ENCODE peak calls at places on chromosomes 12 and 14, in five cellular contexts. G, V, Z, T and B are unnamed samples. For H3K36me3, the result is how much of the 10 kb centered on the place peaks cover.

GRCh38 chr14:56126514-56126913 is 8.3 kb downstream of the PELI2 start:
- DNase-seq in V (no peak), T (no peak), G (no peak), Z (no peak), B (no peak)

GRCh38 chr14:55599250-55599879 is 19.4 kb downstream of the KTN1 start:
- DNase-seq in T (no peak), Z (no peak), V (peak), G (peak), B (no peak)

GRCh38 chr12:50776749-50777728 is 13.1 kb downstream of the ATF1 start:
- DNase-seq in Z (no peak), G (no peak), T (no peak), V (no peak), B (no peak)

GRCh38 chr12:86283607-86284006 is 27.4 kb upstream of the MGAT4C start:
- DNase-seq in T (no peak), G (no peak), V (no peak), Z (no peak), B (no peak)

GRCh38 chr14:52052289-52052943 is 16.4 kb downstream of the NID2 start:
- DNase-seq in G (no peak), Z (no peak), V (no peak), T (peak), B (no peak)

GRCh38 chr14:32531942-32532341 is 202.8 kb downstream of the AKAP6 start:
- DNase-seq in V (no peak), Z (no peak), G (no peak), T (no peak), B (no peak)

GRCh38 chr14:85223667-85224066 is 306.3 kb upstream of the FLRT2 start:
- DNase-seq in V (no peak), T (no peak), G (no peak), Z (no peak), B (no peak)

GRCh38 chr14:77376380-77376770 is 519 bp downstream of the TMED8 start:
- DNase-seq in G (peak), Z (peak), V (no peak), T (peak), B (no peak)

GRCh38 chr12:107079172-107080011 is 14.0 kb downstream of the CRY1 start:
- DNase-seq in V (no peak), T (peak), G (no peak), Z (peak), B (no peak)

GRCh38 chr14:23359167-23359626 is 5.8 kb downstream of the EFS start:
- DNase-seq in T (no peak), V (no peak), Z (no peak), G (no peak), B (no peak)
- H3K4me3 ChIP-seq in T (no peak), V (no peak), Z (no peak), G (no peak), B (no peak)

GRCh38 chr12:116612436-116612835 is 53.3 kb downstream of the MAP1LC3B2 start:
- DNase-seq in V (no peak), T (no peak), G (no peak), Z (no peak), B (no peak)

GRCh38 chr12:116609236-116609635 is 50.1 kb downstream of the MAP1LC3B2 start:
- DNase-seq in G (no peak), V (no peak), Z (no peak), T (no peak), B (no peak)

GRCh38 chr12:116610971-116611541 is 51.9 kb downstream of the MAP1LC3B2 start:
- DNase-seq in G (no peak), T (no peak), V (no peak), Z (peak), B (no peak)

GRCh38 chr12:116607039-116607438 is 47.9 kb downstream of the MAP1LC3B2 start:
- DNase-seq in Z (no peak), V (no peak), G (no peak), T (no peak), B (no peak)

GRCh38 chr12:116609715-116610114 is 50.5 kb downstream of the MAP1LC3B2 start:
- DNase-seq in G (no peak), Z (no peak), V (no peak), T (no peak), B (no peak)
- TF ChIP-seq CTCF in G (no peak), Z (peak), V (no peak), T (peak), B (peak)

GRCh38 chr14:34254596-34254995 is 207.4 kb downstream of the SPTSSA start:
- DNase-seq in Z (no peak), T (no peak), V (no peak), G (no peak), B (no peak)
- H3K36me3 ChIP-seq in Z (under half), T (under half), V (under half), G (under half), B (under half)

GRCh38 chr12:116977465-116978380 is 67.0 kb downstream of the FBXW8 start:
- DNase-seq in V (no peak), T (no peak), Z (no peak), G (no peak), B (no peak)
- H3K4me3 ChIP-seq in V (no peak), T (no peak), Z (no peak), G (no peak), B (peak)

DNA sequence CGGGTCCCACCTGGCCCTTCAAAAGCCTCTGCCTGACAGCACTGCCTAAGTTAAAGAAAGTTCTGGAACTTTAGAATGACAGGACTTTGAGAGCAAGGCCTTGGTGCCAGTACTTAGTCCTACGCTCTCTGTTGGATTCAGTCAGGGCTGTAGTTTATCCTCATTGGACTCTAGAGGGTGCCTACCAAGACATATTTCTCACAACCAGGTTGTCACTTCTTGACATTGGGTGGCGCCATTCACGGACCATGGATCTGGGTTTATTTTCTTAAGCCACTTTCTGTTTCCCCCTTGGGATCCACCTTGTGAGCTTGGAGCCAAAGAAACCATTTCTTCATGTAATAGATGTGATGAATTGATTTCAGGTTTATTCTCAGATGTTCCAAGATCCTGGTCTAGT is 787.0 kb upstream of the TBX3 start:
- DNase-seq in Z (no peak), T (no peak), G (no peak), V (no peak), B (no peak)
- TF ChIP-seq CTCF in Z (no peak), T (no peak), G (no peak), V (no peak), B (no peak)

DNA sequence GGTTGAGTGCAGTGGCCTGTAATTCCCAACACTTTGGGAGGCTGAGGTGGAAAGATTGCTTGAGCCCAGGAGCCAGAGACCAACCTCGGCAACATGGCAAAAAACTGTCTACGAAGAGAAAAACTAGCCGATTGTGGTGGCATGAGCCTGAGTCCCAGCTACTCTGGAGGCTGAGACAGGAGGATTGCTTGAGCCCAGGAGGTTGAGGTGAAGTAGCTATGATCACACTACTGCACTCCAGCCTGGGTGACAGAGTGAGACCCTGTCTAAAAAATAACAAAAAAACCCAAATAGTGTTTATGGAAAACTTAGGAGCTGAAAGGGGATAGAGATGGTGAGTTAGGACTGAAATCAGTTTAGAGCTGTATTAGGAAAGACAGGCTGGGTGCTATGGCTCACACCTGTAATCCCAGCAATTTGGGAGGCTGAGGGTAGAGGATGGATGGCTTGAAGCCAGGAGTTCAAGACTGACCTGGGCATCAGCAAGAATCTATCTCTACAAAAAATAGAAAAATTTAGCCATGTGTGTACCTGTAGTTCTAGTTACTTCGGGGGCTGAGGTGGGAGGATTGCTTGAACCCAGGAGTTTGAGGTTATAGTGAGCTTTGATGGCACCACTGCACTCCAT is 9.7 kb downstream of the PNN start:
- DNase-seq in Z (no peak), V (no peak), T (no peak), G (no peak), B (no peak)
- H3K36me3 ChIP-seq in Z (under half), V (under half), T (under half), G (under half), B (under half)

GRCh38 chr12:132562489-132563045 is 47.8 kb downstream of the LRCOL1 start:
- DNase-seq in G (no peak), V (no peak), Z (no peak), T (no peak), B (no peak)
- H3K4me3 ChIP-seq in G (no peak), V (no peak), Z (no peak), T (no peak), B (no peak)

GRCh38 chr12:2011641-2012607 is 7.7 kb upstream of the DCP1B start:
- DNase-seq in G (no peak), T (no peak), V (no peak), Z (no peak), B (no peak)
- TF ChIP-seq CTCF in G (no peak), T (no peak), V (no peak), Z (no peak), B (peak)

GRCh38 chr14:103684471-103684870 is 30.8 kb downstream of the XRCC3 start:
- DNase-seq in G (no peak), T (peak), V (no peak), Z (no peak), B (no peak)
- H3K36me3 ChIP-seq in G (under half), T (under half), V (under half), Z (under half), B (under half)

DNA sequence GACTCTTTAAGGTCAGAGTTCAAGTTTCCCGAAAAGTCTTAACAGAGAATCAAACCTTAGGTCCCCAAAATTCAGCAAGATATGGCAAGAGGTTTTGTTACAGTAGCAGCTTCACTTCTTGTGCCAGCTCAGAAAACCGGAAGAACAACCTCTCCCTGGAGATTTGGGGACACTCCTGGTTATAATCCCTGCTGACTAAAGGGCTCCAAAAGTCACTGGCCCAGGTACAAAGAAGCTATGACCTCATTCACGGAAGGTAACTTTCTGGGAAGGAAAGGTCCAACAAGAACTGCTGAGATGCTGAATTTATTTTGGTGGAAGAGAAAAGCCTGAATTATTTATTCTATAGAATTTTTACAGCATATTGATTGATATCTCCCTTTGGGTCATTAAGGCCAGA is 55.6 kb upstream of the DIO2 start:
- DNase-seq in V (no peak), T (no peak), Z (no peak), G (no peak), B (no peak)
- H3K4me3 ChIP-seq in V (no peak), T (no peak), Z (no peak), G (no peak), B (no peak)